ENCODE peak calls at places on chromosomes 11 and 22, in four cellular contexts. One of them, this sample, is unnamed.

GRCh38 chr11:63670738-63671321 is 346 bp downstream of the ATL3 start:
- DNase-seq in cardiac fibroblast: no peak
- DNase-seq in coronary artery: no peak
- DNase-seq in CD8-positive, alpha-beta T cell: peak
- DNase-seq in this sample: peak

GRCh38 chr11:119368121-119369034 is 13.1 kb downstream of the USP2 start:
- DNase-seq in coronary artery: no peak
- DNase-seq in cardiac fibroblast: peak
- DNase-seq in CD8-positive, alpha-beta T cell: no peak
- DNase-seq in this sample: no peak

GRCh38 chr11:46240371-46240770 is 37.1 kb upstream of the CREB3L1 start:
- DNase-seq in CD8-positive, alpha-beta T cell: no peak
- DNase-seq in coronary artery: no peak
- DNase-seq in cardiac fibroblast: no peak
- DNase-seq in this sample: no peak

GRCh38 chr11:126547161-126547560 is 191.7 kb downstream of the ST3GAL4 start:
- DNase-seq in coronary artery: no peak
- DNase-seq in CD8-positive, alpha-beta T cell: no peak
- DNase-seq in cardiac fibroblast: peak
- DNase-seq in this sample: peak

GRCh38 chr11:18384157-18384641 is 10.2 kb upstream of the LDHA start:
- DNase-seq in coronary artery: peak
- DNase-seq in CD8-positive, alpha-beta T cell: peak
- DNase-seq in cardiac fibroblast: peak
- DNase-seq in this sample: peak

GRCh38 chr11:11027271-11027670 is 169.4 kb upstream of the ZBED5 start:
- DNase-seq in cardiac fibroblast: peak
- DNase-seq in CD8-positive, alpha-beta T cell: no peak
- DNase-seq in coronary artery: no peak
- DNase-seq in this sample: peak

GRCh38 chr11:122697636-122698167 is 42.2 kb downstream of the UBASH3B start:
- DNase-seq in cardiac fibroblast: peak
- DNase-seq in CD8-positive, alpha-beta T cell: peak
- DNase-seq in coronary artery: no peak
- DNase-seq in this sample: no peak

GRCh38 chr11:65415499-65416340 is 6.9 kb upstream of the NEAT1 start:
- DNase-seq in CD8-positive, alpha-beta T cell: no peak
- DNase-seq in coronary artery: peak
- DNase-seq in cardiac fibroblast: no peak
- DNase-seq in this sample: no peak

GRCh38 chr11:10628506-10629236 is 60.2 kb upstream of the LYVE1 start:
- DNase-seq in CD8-positive, alpha-beta T cell: no peak
- DNase-seq in cardiac fibroblast: no peak
- DNase-seq in coronary artery: peak
- DNase-seq in this sample: no peak

GRCh38 chr11:6625156-6625831 is 6.1 kb upstream of the TPP1 start:
- DNase-seq in cardiac fibroblast: no peak
- DNase-seq in CD8-positive, alpha-beta T cell: no peak
- DNase-seq in coronary artery: no peak
- DNase-seq in this sample: no peak

GRCh38 chr11:128859563-128860441 is 7.3 kb downstream of the KCNJ1 start:
- DNase-seq in CD8-positive, alpha-beta T cell: peak
- DNase-seq in coronary artery: no peak
- DNase-seq in cardiac fibroblast: peak
- DNase-seq in this sample: peak

GRCh38 chr22:29225422-29226090 is 19.9 kb downstream of the EMID1 start:
- DNase-seq in coronary artery: peak
- DNase-seq in cardiac fibroblast: peak
- DNase-seq in CD8-positive, alpha-beta T cell: no peak
- DNase-seq in this sample: peak

GRCh38 chr22:23301591-23301990 is 121.3 kb downstream of the BCR start:
- DNase-seq in coronary artery: no peak
- DNase-seq in cardiac fibroblast: no peak
- DNase-seq in CD8-positive, alpha-beta T cell: no peak
- DNase-seq in this sample: no peak

GRCh38 chr11:74019104-74019738 is 10.3 kb upstream of the UCP3 start:
- DNase-seq in cardiac fibroblast: no peak
- DNase-seq in CD8-positive, alpha-beta T cell: no peak
- DNase-seq in coronary artery: peak
- DNase-seq in this sample: no peak

GRCh38 chr22:27105142-27106025 is 448.0 kb downstream of the MIAT start:
- DNase-seq in cardiac fibroblast: peak
- DNase-seq in coronary artery: peak
- DNase-seq in CD8-positive, alpha-beta T cell: no peak
- DNase-seq in this sample: peak

GRCh38 chr22:39522567-39523300 is 2.4 kb downstream of the ATF4 start:
- DNase-seq in CD8-positive, alpha-beta T cell: no peak
- DNase-seq in coronary artery: no peak
- DNase-seq in cardiac fibroblast: peak
- DNase-seq in this sample: peak

DNA sequence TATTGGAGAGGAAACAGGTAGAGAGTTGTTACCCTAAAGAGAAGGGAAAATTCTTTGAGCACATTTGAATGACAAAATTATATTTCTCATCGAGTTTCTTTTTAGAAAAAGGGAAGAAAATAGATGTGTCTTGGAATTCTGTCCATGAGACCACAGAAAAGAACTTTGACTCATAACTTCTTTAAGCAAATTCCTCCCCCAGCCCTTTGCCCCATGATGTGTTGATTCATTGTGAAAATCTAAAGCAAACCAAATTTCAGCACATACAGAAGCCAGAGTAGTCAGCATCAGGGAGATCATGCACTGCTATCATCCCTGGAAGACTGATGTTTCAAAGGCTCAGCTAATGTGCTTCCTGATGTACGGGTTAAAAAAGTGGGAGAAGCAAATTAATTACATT is 159.7 kb downstream of the FAT3 start:
- DNase-seq in CD8-positive, alpha-beta T cell: no peak
- DNase-seq in coronary artery: no peak
- DNase-seq in cardiac fibroblast: peak
- DNase-seq in this sample: peak
- H3K4me3 ChIP-seq in CD8-positive, alpha-beta T cell: no peak
- H3K4me3 ChIP-seq in coronary artery: no peak
- H3K4me3 ChIP-seq in cardiac fibroblast: no peak
- H3K4me3 ChIP-seq in this sample: no peak

GRCh38 chr11:35412285-35412684 is 7.1 kb downstream of the SLC1A2 start:
- DNase-seq in coronary artery: no peak
- DNase-seq in CD8-positive, alpha-beta T cell: no peak
- DNase-seq in cardiac fibroblast: peak
- DNase-seq in this sample: peak
- TF ChIP-seq CTCF in coronary artery: no peak
- TF ChIP-seq CTCF in CD8-positive, alpha-beta T cell: peak
- TF ChIP-seq CTCF in cardiac fibroblast: peak
- TF ChIP-seq CTCF in this sample: peak

GRCh38 chr22:19524170-19525115 is at the start of gene CLDN5:
- DNase-seq in coronary artery: no peak
- DNase-seq in cardiac fibroblast: peak
- DNase-seq in CD8-positive, alpha-beta T cell: no peak
- DNase-seq in this sample: peak

GRCh38 chr22:19526076-19526701 is 2.0 kb upstream of the CLDN5 start:
- DNase-seq in CD8-positive, alpha-beta T cell: no peak
- DNase-seq in coronary artery: no peak
- DNase-seq in cardiac fibroblast: no peak
- DNase-seq in this sample: no peak

GRCh38 chr22:19526702-19527111 is 2.5 kb upstream of the CLDN5 start:
- DNase-seq in cardiac fibroblast: no peak
- DNase-seq in coronary artery: no peak
- DNase-seq in CD8-positive, alpha-beta T cell: no peak
- DNase-seq in this sample: no peak

GRCh38 chr22:19525666-19526065 is 1.5 kb upstream of the CLDN5 start:
- DNase-seq in CD8-positive, alpha-beta T cell: no peak
- DNase-seq in coronary artery: no peak
- DNase-seq in cardiac fibroblast: no peak
- DNase-seq in this sample: no peak

GRCh38 chr22:19525116-19525660 is 978 bp upstream of the CLDN5 start:
- DNase-seq in coronary artery: no peak
- DNase-seq in CD8-positive, alpha-beta T cell: no peak
- DNase-seq in cardiac fibroblast: no peak
- DNase-seq in this sample: no peak
- H3K4me3 ChIP-seq in coronary artery: peak
- H3K4me3 ChIP-seq in CD8-positive, alpha-beta T cell: no peak
- H3K4me3 ChIP-seq in cardiac fibroblast: no peak
- H3K4me3 ChIP-seq in this sample: no peak

GRCh38 chr11:121534131-121535093 is 81.6 kb upstream of the SORL1-AS1 start:
- DNase-seq in cardiac fibroblast: peak
- DNase-seq in CD8-positive, alpha-beta T cell: no peak
- DNase-seq in coronary artery: no peak
- DNase-seq in this sample: peak
- TF ChIP-seq CTCF in cardiac fibroblast: peak
- TF ChIP-seq CTCF in CD8-positive, alpha-beta T cell: no peak
- TF ChIP-seq CTCF in coronary artery: peak
- TF ChIP-seq CTCF in this sample: peak

GRCh38 chr22:41910050-41910598 is 4.8 kb downstream of the SHISA8 start:
- DNase-seq in cardiac fibroblast: no peak
- DNase-seq in coronary artery: no peak
- DNase-seq in CD8-positive, alpha-beta T cell: no peak
- DNase-seq in this sample: no peak
- H3K4me3 ChIP-seq in cardiac fibroblast: no peak
- H3K4me3 ChIP-seq in coronary artery: peak
- H3K4me3 ChIP-seq in CD8-positive, alpha-beta T cell: peak
- H3K4me3 ChIP-seq in this sample: no peak

GRCh38 chr22:20439556-20439927 is 1.9 kb upstream of the SCARF2 start:
- DNase-seq in CD8-positive, alpha-beta T cell: no peak
- DNase-seq in coronary artery: no peak
- DNase-seq in cardiac fibroblast: no peak
- DNase-seq in this sample: no peak

GRCh38 chr22:20438066-20438677 is 547 bp upstream of the SCARF2 start:
- DNase-seq in coronary artery: no peak
- DNase-seq in CD8-positive, alpha-beta T cell: no peak
- DNase-seq in cardiac fibroblast: no peak
- DNase-seq in this sample: peak

GRCh38 chr22:20437253-20438065 is at the start of gene SCARF2:
- DNase-seq in cardiac fibroblast: peak
- DNase-seq in coronary artery: no peak
- DNase-seq in CD8-positive, alpha-beta T cell: no peak
- DNase-seq in this sample: peak

GRCh38 chr22:20439928-20440575 is 2.4 kb upstream of the SCARF2 start:
- DNase-seq in coronary artery: no peak
- DNase-seq in cardiac fibroblast: no peak
- DNase-seq in CD8-positive, alpha-beta T cell: no peak
- DNase-seq in this sample: no peak

DNA sequence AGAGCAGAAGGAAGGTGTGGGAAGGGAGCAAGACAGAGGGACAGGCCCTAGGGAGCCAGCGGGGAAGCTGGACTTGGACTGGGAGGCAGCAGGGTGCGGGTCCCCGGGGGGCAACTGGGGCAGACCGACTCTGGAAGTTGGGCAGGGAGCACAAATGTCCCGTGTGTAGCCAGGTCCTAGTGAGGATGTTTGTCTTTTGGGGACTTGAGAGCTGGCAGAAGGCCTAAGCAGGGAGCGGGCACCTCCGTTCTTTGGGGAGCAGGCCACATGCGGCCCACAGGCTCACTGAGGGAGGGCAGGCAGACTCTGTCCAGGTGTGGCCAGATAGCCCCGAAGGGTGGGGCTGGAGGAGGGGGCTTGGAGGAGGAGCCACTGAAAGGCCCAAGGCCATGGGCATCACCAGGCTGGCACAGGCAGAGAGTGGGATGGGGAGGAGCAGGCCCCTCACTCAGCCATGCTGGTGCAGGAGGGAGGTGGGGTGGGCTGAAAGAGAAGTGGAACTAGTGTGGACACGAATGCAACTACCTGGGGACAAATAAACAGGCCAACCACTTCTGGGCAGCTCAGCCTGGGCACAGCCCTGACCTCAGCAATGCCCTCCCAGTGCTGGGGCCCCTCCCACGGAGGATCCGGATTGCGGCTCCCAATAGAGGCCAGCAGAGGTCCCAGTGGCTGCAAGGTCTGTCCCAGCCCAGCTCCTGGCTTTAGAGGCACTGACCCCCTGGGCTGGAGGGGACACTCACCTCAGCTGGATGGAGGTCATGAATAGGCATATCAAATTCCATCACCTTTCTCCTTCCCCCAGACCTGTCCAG is 1.3 kb upstream of the SCARF2 start:
- DNase-seq in CD8-positive, alpha-beta T cell: no peak
- DNase-seq in coronary artery: no peak
- DNase-seq in cardiac fibroblast: peak
- DNase-seq in this sample: peak
- TF ChIP-seq CTCF in CD8-positive, alpha-beta T cell: no peak
- TF ChIP-seq CTCF in coronary artery: no peak
- TF ChIP-seq CTCF in cardiac fibroblast: peak
- TF ChIP-seq CTCF in this sample: peak

GRCh38 chr11:57320067-57320718 is 4.6 kb downstream of the TNKS1BP1 start:
- DNase-seq in CD8-positive, alpha-beta T cell: no peak
- DNase-seq in cardiac fibroblast: no peak
- DNase-seq in coronary artery: no peak
- DNase-seq in this sample: no peak

GRCh38 chr11:57320719-57321387 is 3.9 kb downstream of the TNKS1BP1 start:
- DNase-seq in CD8-positive, alpha-beta T cell: no peak
- DNase-seq in coronary artery: no peak
- DNase-seq in cardiac fibroblast: no peak
- DNase-seq in this sample: no peak

GRCh38 chr11:57315491-57315890 is 9.3 kb downstream of the TNKS1BP1 start:
- DNase-seq in coronary artery: no peak
- DNase-seq in CD8-positive, alpha-beta T cell: no peak
- DNase-seq in cardiac fibroblast: peak
- DNase-seq in this sample: no peak

GRCh38 chr11:57316017-57316416 is 8.7 kb downstream of the TNKS1BP1 start:
- DNase-seq in coronary artery: no peak
- DNase-seq in CD8-positive, alpha-beta T cell: no peak
- DNase-seq in cardiac fibroblast: no peak
- DNase-seq in this sample: no peak

GRCh38 chr11:57318178-57318577 is 6.6 kb downstream of the TNKS1BP1 start:
- DNase-seq in coronary artery: no peak
- DNase-seq in CD8-positive, alpha-beta T cell: no peak
- DNase-seq in cardiac fibroblast: peak
- DNase-seq in this sample: peak
- H3K4me3 ChIP-seq in coronary artery: peak
- H3K4me3 ChIP-seq in CD8-positive, alpha-beta T cell: no peak
- H3K4me3 ChIP-seq in cardiac fibroblast: no peak
- H3K4me3 ChIP-seq in this sample: peak

DNA sequence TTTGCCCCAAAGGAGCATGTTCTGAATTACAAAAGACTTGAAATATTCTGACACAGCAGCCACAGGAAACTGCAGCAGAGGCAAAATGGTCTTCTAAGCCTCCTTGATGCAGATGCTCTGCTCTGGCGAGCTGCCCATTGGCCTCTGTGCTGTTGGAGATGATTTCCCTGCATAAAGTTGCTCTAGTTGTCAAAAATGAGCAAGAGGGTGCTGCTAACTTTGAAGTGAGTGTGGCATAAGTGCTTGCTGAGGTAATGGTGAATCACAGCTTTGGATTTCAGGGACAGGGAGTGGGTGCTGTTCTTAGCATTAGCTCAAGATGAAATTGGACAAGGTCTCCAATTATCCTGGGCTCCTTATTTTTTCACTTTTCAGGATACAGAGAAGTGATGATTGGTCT is 435.4 kb downstream of the TMEM135 start:
- DNase-seq in CD8-positive, alpha-beta T cell: no peak
- DNase-seq in cardiac fibroblast: peak
- DNase-seq in coronary artery: no peak
- DNase-seq in this sample: peak
- TF ChIP-seq CTCF in CD8-positive, alpha-beta T cell: no peak
- TF ChIP-seq CTCF in cardiac fibroblast: no peak
- TF ChIP-seq CTCF in coronary artery: no peak
- TF ChIP-seq CTCF in this sample: no peak